ENCODE peak calls at places on chromosomes 7 and 10, in seven cellular contexts. I is EH; O is SW480; X is Calu3; N is stimulated activated CD4-positive, alpha-beta T cell treated with anti-CD3 and anti-CD28 coated beads, Interleukin-2, amount 100 ng/mL, for 48 hours; Q is CD8-positive, alpha-beta T cell; T is glutamatergic neuron. U is an unnamed sample.

GRCh38 chr7:156419782-156420181 is 220.8 kb upstream of the RNF32 start:
- DNase-seq in I (no peak), O (no peak), X (no peak), N (no peak), Q (no peak), T (no peak), U (no peak)

GRCh38 chr7:139294951-139295555 is 46.1 kb upstream of the FMC1 start:
- DNase-seq in I (no peak), O (no peak), X (no peak), N (no peak), Q (no peak), T (no peak), U (no peak)

GRCh38 chr7:155363852-155364600 is 66.3 kb downstream of the INSIG1 start:
- DNase-seq in I (no peak), O (peak), X (no peak), N (no peak), Q (no peak), T (peak), U (no peak)

GRCh38 chr7:17402628-17403278 is 104.3 kb downstream of the AHR start:
- DNase-seq in I (no peak), O (no peak), X (no peak), N (peak), Q (no peak), T (no peak), U (no peak)

GRCh38 chr10:80195046-80195574 is 10.2 kb downstream of the ANXA11 start:
- DNase-seq in I (no peak), O (no peak), X (no peak), N (no peak), Q (no peak), T (no peak), U (no peak)

GRCh38 chr7:15747187-15748111 is 61.0 kb upstream of the MEOX2 start:
- DNase-seq in I (peak), O (no peak), X (no peak), N (no peak), Q (no peak), T (no peak), U (no peak)

GRCh38 chr7:105797652-105798051 is 78.7 kb downstream of the ATXN7L1 start:
- DNase-seq in I (no peak), O (no peak), X (no peak), N (no peak), Q (no peak), T (no peak), U (no peak)

GRCh38 chr10:69389827-69390490 is 26.8 kb downstream of the TACR2 start:
- DNase-seq in I (peak), O (peak), X (peak), N (no peak), Q (no peak), T (peak), U (peak)

GRCh38 chr7:83532229-83532628 is 116.7 kb downstream of the SEMA3E start:
- DNase-seq in I (no peak), O (no peak), X (no peak), N (no peak), Q (no peak), T (no peak), U (peak)

GRCh38 chr7:95772771-95773581 is 622 bp downstream of the DYNC1I1 start:
- DNase-seq in I (no peak), O (peak), X (no peak), N (no peak), Q (no peak), T (peak), U (no peak)

GRCh38 chr7:155594163-155594732 is 47.9 kb upstream of the CNPY1 start:
- DNase-seq in I (no peak), O (no peak), X (no peak), N (no peak), Q (no peak), T (no peak), U (no peak)

GRCh38 chr10:26326874-26327273 is 110.3 kb downstream of the GAD2 start:
- DNase-seq in I (no peak), O (no peak), X (no peak), N (no peak), Q (no peak), T (no peak), U (no peak)

GRCh38 chr7:73341877-73342276 is 13.9 kb downstream of the FKBP6 start:
- DNase-seq in I (peak), O (peak), X (peak), N (no peak), Q (no peak), T (no peak), U (peak)